ENCODE peak calls at places on chromosomes 6 and 20, in four cellular contexts. One of them, this sample, is unnamed.

GRCh38 chr6:152605901-152606390 is 31.2 kb downstream of the SYNE1 start:
- DNase-seq in GM12864: no peak
- DNase-seq in GM23338: no peak
- DNase-seq in GM06990: no peak
- DNase-seq in this sample: no peak

GRCh38 chr6:34142599-34142998 is 3.3 kb downstream of the GRM4 start:
- DNase-seq in GM12864: no peak
- DNase-seq in GM23338: peak; percentile 86
- DNase-seq in GM06990: no peak
- DNase-seq in this sample: no peak

GRCh38 chr20:63086421-63087235 is 79.9 kb upstream of the BHLHE23 start:
- DNase-seq in GM12864: no peak
- DNase-seq in GM23338: no peak
- DNase-seq in GM06990: no peak
- DNase-seq in this sample: no peak

GRCh38 chr6:36232172-36232571 is 35.6 kb downstream of the BRPF3 start:
- DNase-seq in GM12864: no peak
- DNase-seq in GM23338: no peak
- DNase-seq in GM06990: no peak
- DNase-seq in this sample: no peak

GRCh38 chr6:169959129-169960002 is 207.9 kb downstream of the ERMARD start:
- DNase-seq in GM12864: peak; percentile 34
- DNase-seq in GM23338: peak; percentile 32
- DNase-seq in GM06990: peak; percentile 26
- DNase-seq in this sample: no peak

GRCh38 chr20:33753763-33754162 is 22.0 kb downstream of the ZNF341 start:
- DNase-seq in GM12864: no peak
- DNase-seq in GM23338: no peak
- DNase-seq in GM06990: no peak
- DNase-seq in this sample: no peak

GRCh38 chr6:89604662-89605061 is 33.9 kb downstream of the LYRM2 start:
- DNase-seq in GM12864: no peak
- DNase-seq in GM23338: peak; percentile 46
- DNase-seq in GM06990: no peak
- DNase-seq in this sample: no peak

GRCh38 chr6:29589423-29590048 is 4.6 kb downstream of the OR2H2 start:
- DNase-seq in GM12864: no peak
- DNase-seq in GM23338: peak; percentile 78
- DNase-seq in GM06990: no peak
- DNase-seq in this sample: peak; percentile 16

GRCh38 chr20:13022401-13023170 is 13.8 kb downstream of the SPTLC3 start:
- DNase-seq in GM12864: no peak
- DNase-seq in GM23338: no peak
- DNase-seq in GM06990: no peak
- DNase-seq in this sample: no peak

GRCh38 chr6:75368151-75368779 is 83.7 kb upstream of the TMEM30A start:
- DNase-seq in GM12864: no peak
- DNase-seq in GM23338: peak; percentile 88
- DNase-seq in GM06990: no peak
- DNase-seq in this sample: no peak

GRCh38 chr20:61630816-61631215 is 378.8 kb downstream of the CDH4 start:
- DNase-seq in GM12864: no peak
- DNase-seq in GM23338: no peak
- DNase-seq in GM06990: no peak
- DNase-seq in this sample: no peak

GRCh38 chr6:64085126-64085525 is 449.5 kb downstream of the PHF3 start:
- DNase-seq in GM12864: no peak
- DNase-seq in GM23338: no peak
- DNase-seq in GM06990: no peak
- DNase-seq in this sample: no peak

GRCh38 chr6:138415125-138415524 is 11.1 kb downstream of the HEBP2 start:
- DNase-seq in GM12864: no peak
- DNase-seq in GM23338: no peak
- DNase-seq in GM06990: no peak
- DNase-seq in this sample: no peak

GRCh38 chr20:45014671-45015415 is 48.5 kb downstream of the STK4 start:
- DNase-seq in GM12864: no peak
- DNase-seq in GM23338: no peak
- DNase-seq in GM06990: no peak
- DNase-seq in this sample: peak; percentile 37

GRCh38 chr20:4060054-4060795 is 44.9 kb upstream of the RNF24 start:
- DNase-seq in GM12864: no peak
- DNase-seq in GM23338: no peak
- DNase-seq in GM06990: no peak
- DNase-seq in this sample: no peak

GRCh38 chr20:62360854-62361798 is 6.0 kb downstream of the LAMA5 start:
- DNase-seq in GM12864: no peak
- DNase-seq in GM23338: peak; percentile 62
- DNase-seq in GM06990: no peak
- DNase-seq in this sample: no peak

GRCh38 chr6:56713285-56713684 is 70.6 kb upstream of the DST start:
- DNase-seq in GM12864: no peak
- DNase-seq in GM23338: no peak
- DNase-seq in GM06990: no peak
- DNase-seq in this sample: no peak

GRCh38 chr6:56709650-56710049 is 67.0 kb upstream of the DST start:
- DNase-seq in GM12864: no peak
- DNase-seq in GM23338: peak; percentile 50
- DNase-seq in GM06990: no peak
- DNase-seq in this sample: no peak

GRCh38 chr6:56706981-56707726 is 64.5 kb upstream of the DST start:
- DNase-seq in GM12864: no peak
- DNase-seq in GM23338: no peak
- DNase-seq in GM06990: no peak
- DNase-seq in this sample: no peak

GRCh38 chr6:56710967-56711366 is 68.3 kb upstream of the DST start:
- DNase-seq in GM12864: no peak
- DNase-seq in GM23338: no peak
- DNase-seq in GM06990: no peak
- DNase-seq in this sample: no peak

GRCh38 chr6:56708810-56709597 is 66.3 kb upstream of the DST start:
- DNase-seq in GM12864: peak; percentile 43
- DNase-seq in GM23338: peak; percentile 81
- DNase-seq in GM06990: no peak
- DNase-seq in this sample: no peak
- TF ChIP-seq CTCF in GM12864: peak; percentile 27
- TF ChIP-seq CTCF in GM23338: no peak
- TF ChIP-seq CTCF in GM06990: peak; percentile 52
- TF ChIP-seq CTCF in this sample: peak; percentile 46

GRCh38 chr20:38452880-38453624 is 17.9 kb upstream of the SNHG17 start:
- DNase-seq in GM12864: no peak
- DNase-seq in GM23338: no peak
- DNase-seq in GM06990: no peak
- DNase-seq in this sample: no peak
- TF ChIP-seq CTCF in GM12864: no peak
- TF ChIP-seq CTCF in GM23338: no peak
- TF ChIP-seq CTCF in GM06990: no peak
- TF ChIP-seq CTCF in this sample: no peak

GRCh38 chr6:132023490-132023889 is 72.3 kb upstream of the CCN2 start:
- DNase-seq in GM12864: no peak
- DNase-seq in GM23338: peak; percentile 61
- DNase-seq in GM06990: no peak
- DNase-seq in this sample: no peak
- TF ChIP-seq CTCF in GM12864: no peak
- TF ChIP-seq CTCF in GM23338: peak; percentile 67
- TF ChIP-seq CTCF in GM06990: no peak
- TF ChIP-seq CTCF in this sample: no peak

GRCh38 chr6:117188627-117189201 is 76.6 kb upstream of the VGLL2 start:
- DNase-seq in GM12864: no peak
- DNase-seq in GM23338: peak; percentile 47
- DNase-seq in GM06990: no peak
- DNase-seq in this sample: no peak
- TF ChIP-seq CTCF in GM12864: peak; percentile 37
- TF ChIP-seq CTCF in GM23338: peak; percentile 64
- TF ChIP-seq CTCF in GM06990: peak; percentile 60
- TF ChIP-seq CTCF in this sample: no peak

DNA sequence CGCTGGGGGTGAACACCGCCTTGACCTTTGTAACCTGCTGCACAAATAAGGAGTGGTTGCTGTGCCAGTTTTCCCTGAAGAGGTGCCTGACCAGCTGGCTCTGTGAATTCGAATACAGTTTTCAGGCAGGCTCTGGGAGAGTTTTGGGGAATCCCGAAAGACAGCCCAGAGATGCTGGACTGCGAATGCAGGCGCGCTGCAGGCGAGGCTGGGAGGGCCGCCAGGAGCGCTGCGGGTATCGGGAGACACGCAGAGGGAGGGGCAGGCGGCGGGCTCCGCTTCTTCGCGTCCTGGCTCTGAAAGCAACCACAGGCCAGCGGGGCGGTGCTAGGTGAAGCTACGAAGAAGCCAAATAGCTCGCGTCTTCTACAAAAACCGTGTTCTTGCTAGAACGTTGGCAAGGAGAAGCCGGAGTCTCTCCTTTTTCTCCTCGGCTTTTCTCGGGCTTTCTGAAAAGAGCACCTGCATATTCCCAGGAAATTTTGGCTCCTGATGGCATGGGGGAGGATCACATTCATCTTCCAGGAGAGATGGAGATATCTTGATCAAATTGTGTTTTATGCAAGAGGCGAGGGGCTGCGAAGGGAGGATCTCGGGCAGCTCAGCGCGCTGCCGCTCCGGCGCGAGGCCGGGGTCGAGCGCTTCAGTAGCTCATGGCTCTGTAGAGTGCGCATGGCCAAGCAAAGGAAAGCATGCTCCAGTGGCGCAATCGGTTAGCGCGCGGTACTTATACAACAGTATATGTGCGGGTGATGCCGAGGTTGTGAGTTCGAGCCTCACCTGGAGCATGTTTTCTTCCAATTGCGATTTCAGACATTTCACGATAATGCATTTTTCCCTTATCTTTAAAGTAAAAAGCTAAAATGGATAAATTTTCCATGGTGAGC is 158.1 kb upstream of the ZNF184 start:
- DNase-seq in GM12864: peak; percentile 49
- DNase-seq in GM23338: peak; percentile 92
- DNase-seq in GM06990: peak; percentile 78
- DNase-seq in this sample: no peak
- TF ChIP-seq CTCF in GM12864: peak; percentile 25
- TF ChIP-seq CTCF in GM23338: peak; percentile 30
- TF ChIP-seq CTCF in GM06990: peak; percentile 35
- TF ChIP-seq CTCF in this sample: no peak

GRCh38 chr6:162733489-162733888 is 5.7 kb downstream of the PACRG start:
- DNase-seq in GM12864: no peak
- DNase-seq in GM23338: peak; percentile 25
- DNase-seq in GM06990: no peak
- DNase-seq in this sample: no peak

GRCh38 chr6:162736933-162737332 is 9.2 kb downstream of the PACRG start:
- DNase-seq in GM12864: no peak
- DNase-seq in GM23338: no peak
- DNase-seq in GM06990: no peak
- DNase-seq in this sample: no peak
- TF ChIP-seq CTCF in GM12864: no peak
- TF ChIP-seq CTCF in GM23338: no peak
- TF ChIP-seq CTCF in GM06990: no peak
- TF ChIP-seq CTCF in this sample: peak; percentile 10

GRCh38 chr6:10451394-10451793 is 36.5 kb upstream of the TFAP2A start:
- DNase-seq in GM12864: no peak
- DNase-seq in GM23338: peak; percentile 60
- DNase-seq in GM06990: no peak
- DNase-seq in this sample: no peak
- TF ChIP-seq CTCF in GM12864: no peak
- TF ChIP-seq CTCF in GM23338: peak; percentile 61
- TF ChIP-seq CTCF in GM06990: no peak
- TF ChIP-seq CTCF in this sample: no peak

DNA sequence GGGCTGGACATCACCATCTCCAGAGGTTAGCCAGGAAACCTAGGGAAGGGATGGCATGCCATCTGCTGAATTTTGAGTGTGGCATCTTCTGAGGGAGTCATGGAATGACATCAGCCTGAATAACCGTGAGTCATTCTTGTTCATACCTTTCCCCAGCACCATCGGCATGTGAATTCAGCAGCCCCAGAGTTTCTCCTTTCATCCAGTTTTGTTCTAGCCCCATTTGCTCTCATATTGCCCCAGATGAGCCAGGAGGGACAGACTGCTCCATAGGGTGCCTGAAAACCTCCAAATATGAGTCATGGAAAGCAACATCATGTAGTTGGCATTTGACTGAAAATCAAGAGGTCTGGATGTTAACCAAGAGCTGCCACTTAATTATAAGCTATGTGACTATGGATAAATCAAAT is 219.2 kb upstream of the SGK1 start:
- DNase-seq in GM12864: no peak
- DNase-seq in GM23338: no peak
- DNase-seq in GM06990: no peak
- DNase-seq in this sample: peak; percentile 44
- TF ChIP-seq CTCF in GM12864: no peak
- TF ChIP-seq CTCF in GM23338: no peak
- TF ChIP-seq CTCF in GM06990: no peak
- TF ChIP-seq CTCF in this sample: no peak

This sample was measured in AG09319.